ENCODE peak calls at places on chromosomes 11 and 22, in six cellular contexts. E, O, D, I, A and J are unnamed samples.

GRCh38 chr11:134882671-134883318 is 470.8 kb upstream of the B3GAT1 start:
- DNase-seq in O (no peak), E (no peak), A (no peak), I (no peak), D (no peak), J (no peak)

GRCh38 chr11:134032501-134033091 is 36.3 kb upstream of the JAM3 start:
- DNase-seq in O (no peak), D (no peak), E (no peak), A (no peak), I (no peak), J (no peak)

GRCh38 chr11:60859616-60860250 is 4.0 kb upstream of the PTGDR2 start:
- DNase-seq in E (no peak), O (no peak), I (no peak), D (no peak), A (no peak), J (no peak)

GRCh38 chr11:110173775-110174644 is 80.8 kb downstream of the ZC3H12C start:
- DNase-seq in I (peak), E (peak), A (peak), O (peak), D (peak), J (peak)

GRCh38 chr22:31625661-31626426 is 36.2 kb downstream of the PISD start:
- DNase-seq in I (peak), D (no peak), O (no peak), A (peak), E (peak), J (peak)

GRCh38 chr22:31289335-31289734 is 3.0 kb downstream of the PIK3IP1 start:
- DNase-seq in D (no peak), E (no peak), I (no peak), A (no peak), O (no peak), J (no peak)

GRCh38 chr11:63858628-63859550 is 20.0 kb downstream of the MARK2 start:
- DNase-seq in A (no peak), E (peak), D (no peak), O (peak), I (no peak), J (no peak)

GRCh38 chr11:1568451-1568911 is 3.6 kb downstream of the DUSP8 start:
- DNase-seq in I (no peak), A (peak), O (no peak), D (no peak), E (no peak), J (peak)

GRCh38 chr22:32013200-32013599 is 29.9 kb upstream of the SLC5A1 start:
- DNase-seq in D (no peak), I (no peak), E (no peak), O (no peak), A (no peak), J (no peak)

GRCh38 chr11:34997872-34998548 is 81.6 kb downstream of the PDHX start:
- DNase-seq in E (peak), A (no peak), D (no peak), O (peak), I (no peak), J (no peak)

GRCh38 chr22:37951305-37951704 is 2.1 kb downstream of the C22orf23 start:
- DNase-seq in I (no peak), A (peak), E (peak), D (no peak), O (peak), J (peak)

GRCh38 chr11:115190196-115190595 is 314.0 kb downstream of the CADM1 start:
- DNase-seq in O (no peak), E (no peak), D (no peak), A (no peak), I (no peak), J (no peak)

GRCh38 chr11:75520688-75521087 is 5.1 kb downstream of the GDPD5 start:
- DNase-seq in D (no peak), I (no peak), O (no peak), E (no peak), A (no peak), J (no peak)

GRCh38 chr11:59545179-59546020 is 34.1 kb downstream of the OR4D9 start:
- DNase-seq in O (peak), I (no peak), A (peak), D (no peak), E (peak), J (no peak)

GRCh38 chr22:37283393-37283937 is 1.2 kb downstream of the CYTH4 start:
- DNase-seq in E (no peak), O (no peak), I (no peak), A (no peak), D (no peak), J (peak)

GRCh38 chr11:132717824-132718223 is 814.5 kb downstream of the OPCML start:
- DNase-seq in O (no peak), I (no peak), E (no peak), A (no peak), D (no peak), J (no peak)

GRCh38 chr11:2092956-2093412 is 46.2 kb downstream of the IGF2 start:
- DNase-seq in O (peak), E (peak), I (no peak), D (no peak), A (peak), J (no peak)

GRCh38 chr11:66676931-66677598 is 622 bp downstream of the RBM4B start:
- DNase-seq in D (no peak), E (peak), O (peak), A (no peak), I (no peak), J (no peak)

GRCh38 chr11:6442441-6442840 is 1.7 kb upstream of the HPX start:
- DNase-seq in A (no peak), O (no peak), I (no peak), E (no peak), D (no peak), J (no peak)

GRCh38 chr22:27220349-27220748 is 563.0 kb downstream of the MIAT start:
- DNase-seq in A (no peak), E (peak), D (no peak), O (peak), I (no peak), J (no peak)

GRCh38 chr11:40170076-40170475 is 1289.4 kb downstream of the LRRC4C start:
- DNase-seq in A (no peak), I (no peak), E (no peak), D (no peak), O (no peak), J (no peak)

GRCh38 chr11:126336646-126337045 is 18.8 kb upstream of the ST3GAL4 start:
- DNase-seq in A (peak), O (no peak), D (no peak), I (no peak), E (no peak), J (peak)

GRCh38 chr11:120527111-120527748 is 15.7 kb downstream of the GRIK4 start:
- DNase-seq in D (peak), I (no peak), E (peak), A (peak), O (no peak), J (peak)

GRCh38 chr11:94648789-94649188 is 81.6 kb downstream of the PIWIL4 start:
- DNase-seq in E (no peak), D (no peak), O (no peak), I (no peak), A (no peak), J (no peak)

GRCh38 chr11:35141538-35141937 is 2.6 kb downstream of the CD44 start:
- DNase-seq in E (no peak), O (peak), A (no peak), D (no peak), I (no peak), J (no peak)

GRCh38 chr11:34475656-34476055 is 36.9 kb downstream of the CAT start:
- DNase-seq in D (no peak), I (no peak), A (no peak), O (no peak), E (no peak), J (no peak)

GRCh38 chr11:130121430-130121978 is 38.1 kb upstream of the ST14 start:
- DNase-seq in D (no peak), A (no peak), E (peak), O (peak), I (no peak), J (no peak)

GRCh38 chr22:37138879-37139561 is 10.7 kb downstream of the IL2RB start:
- DNase-seq in E (no peak), A (no peak), D (no peak), I (no peak), O (peak), J (no peak)

GRCh38 chr11:112612283-112612849 is 348.9 kb upstream of the NCAM1 start:
- DNase-seq in I (no peak), A (peak), E (no peak), D (no peak), O (no peak), J (peak)

GRCh38 chr11:28820296-28820989 is 712.3 kb downstream of the METTL15 start:
- DNase-seq in A (no peak), O (peak), E (peak), D (no peak), I (no peak), J (no peak)

GRCh38 chr11:34564406-34564805 is 50.8 kb upstream of the ELF5 start:
- DNase-seq in O (no peak), I (no peak), D (peak), E (peak), A (peak), J (peak)

GRCh38 chr22:26918236-26918635 is 260.8 kb downstream of the MIAT start:
- DNase-seq in E (no peak), D (no peak), I (no peak), A (no peak), O (no peak), J (peak)

GRCh38 chr11:2211113-2211971 is 39.7 kb upstream of the TH start:
- DNase-seq in E (no peak), O (no peak), D (no peak), A (peak), I (peak), J (no peak)

GRCh38 chr11:19786644-19787043 is 74.0 kb downstream of the NAV2 start:
- DNase-seq in A (no peak), O (no peak), I (no peak), E (no peak), D (no peak), J (no peak)

GRCh38 chr11:90468923-90469322 is 246.1 kb upstream of the CHORDC1 start:
- DNase-seq in O (no peak), E (no peak), I (no peak), D (no peak), A (no peak), J (no peak)

GRCh38 chr22:31337178-31337577 is 9.0 kb downstream of the PATZ1 start:
- DNase-seq in E (peak), O (no peak), I (no peak), A (no peak), D (no peak), J (no peak)

GRCh38 chr11:97722065-97722464 is 1298.7 kb upstream of the CNTN5 start:
- DNase-seq in I (no peak), O (peak), E (peak), D (no peak), A (no peak), J (peak)

GRCh38 chr22:46824348-46824909 is 62.0 kb downstream of the TBC1D22A start:
- DNase-seq in A (no peak), E (no peak), D (no peak), O (no peak), I (no peak), J (peak)

GRCh38 chr22:20437253-20438065 is at the start of gene SCARF2:
- DNase-seq in D (no peak), E (peak), A (peak), I (peak), O (peak), J (peak)

GRCh38 chr22:20436309-20437252 is 1.0 kb downstream of the SCARF2 start:
- DNase-seq in A (peak), O (peak), D (no peak), E (peak), I (peak), J (peak)

GRCh38 chr22:20439556-20439927 is 1.9 kb upstream of the SCARF2 start:
- DNase-seq in I (no peak), O (no peak), D (no peak), E (no peak), A (no peak), J (no peak)

GRCh38 chr22:20438678-20439492 is 1.3 kb upstream of the SCARF2 start:
- DNase-seq in I (no peak), O (peak), A (peak), D (no peak), E (no peak), J (peak)

GRCh38 chr22:20438066-20438677 is 547 bp upstream of the SCARF2 start:
- DNase-seq in E (peak), O (peak), D (no peak), A (peak), I (no peak), J (peak)
- H2AK5ac ChIP-seq in E (peak), O (peak), D (no peak), A (no peak), I (no peak), J (no peak)

GRCh38 chr11:12746593-12747097 is 72.4 kb downstream of the TEAD1 start:
- DNase-seq in D (peak), E (peak), O (peak), I (peak), A (peak), J (peak)
- H3K4ac ChIP-seq in D (no peak), E (peak), O (peak), I (no peak), A (no peak), J (no peak)

GRCh38 chr22:45485271-45485670 is 17.4 kb upstream of the FBLN1 start:
- DNase-seq in A (no peak), D (no peak), E (no peak), O (peak), I (no peak), J (no peak)
- H2BK15ac ChIP-seq in A (no peak), D (no peak), E (no peak), O (no peak), I (no peak), J (no peak)

DNA sequence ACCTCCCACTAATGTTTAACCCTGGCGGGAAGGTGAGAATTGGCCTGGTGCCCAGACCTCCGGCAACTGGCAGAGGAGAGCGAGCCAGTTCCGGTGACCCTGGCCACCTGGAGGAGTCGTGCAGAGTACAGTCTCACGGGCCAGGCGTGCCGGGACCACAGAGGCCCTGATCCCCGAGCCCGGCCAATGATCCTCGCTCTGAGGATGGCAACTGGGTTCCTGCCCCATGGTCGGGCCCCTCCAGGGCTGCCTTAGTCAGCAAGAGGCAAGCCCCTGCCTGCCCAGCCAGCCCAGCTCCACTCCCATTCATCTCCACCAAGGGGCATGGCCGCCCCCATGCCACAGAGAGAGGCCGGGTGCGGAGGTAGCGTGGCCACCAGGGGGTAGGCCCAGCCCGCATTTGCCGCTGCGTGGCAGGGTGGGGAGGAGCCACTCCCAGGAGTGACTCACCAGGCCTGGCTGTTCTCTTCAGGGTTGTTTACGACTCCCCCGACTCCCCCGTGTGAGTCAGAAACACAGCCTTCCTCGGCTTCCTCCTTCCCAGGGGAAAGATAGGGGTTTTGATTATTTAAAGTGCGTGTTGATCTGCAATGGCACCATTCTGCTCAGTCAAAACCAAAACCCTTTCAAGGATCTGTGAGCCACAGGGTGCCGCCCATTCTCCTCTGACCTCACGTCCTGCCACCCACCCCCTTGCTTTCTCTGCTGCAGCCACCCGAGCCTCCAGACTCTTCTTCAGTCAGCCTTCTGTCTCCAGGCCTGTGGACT is at the start of gene SLC25A45:
- DNase-seq in D (no peak), I (no peak), O (peak), E (peak), A (peak), J (peak)
- H2AK5ac ChIP-seq in D (no peak), I (peak), O (peak), E (peak), A (no peak), J (peak)

DNA sequence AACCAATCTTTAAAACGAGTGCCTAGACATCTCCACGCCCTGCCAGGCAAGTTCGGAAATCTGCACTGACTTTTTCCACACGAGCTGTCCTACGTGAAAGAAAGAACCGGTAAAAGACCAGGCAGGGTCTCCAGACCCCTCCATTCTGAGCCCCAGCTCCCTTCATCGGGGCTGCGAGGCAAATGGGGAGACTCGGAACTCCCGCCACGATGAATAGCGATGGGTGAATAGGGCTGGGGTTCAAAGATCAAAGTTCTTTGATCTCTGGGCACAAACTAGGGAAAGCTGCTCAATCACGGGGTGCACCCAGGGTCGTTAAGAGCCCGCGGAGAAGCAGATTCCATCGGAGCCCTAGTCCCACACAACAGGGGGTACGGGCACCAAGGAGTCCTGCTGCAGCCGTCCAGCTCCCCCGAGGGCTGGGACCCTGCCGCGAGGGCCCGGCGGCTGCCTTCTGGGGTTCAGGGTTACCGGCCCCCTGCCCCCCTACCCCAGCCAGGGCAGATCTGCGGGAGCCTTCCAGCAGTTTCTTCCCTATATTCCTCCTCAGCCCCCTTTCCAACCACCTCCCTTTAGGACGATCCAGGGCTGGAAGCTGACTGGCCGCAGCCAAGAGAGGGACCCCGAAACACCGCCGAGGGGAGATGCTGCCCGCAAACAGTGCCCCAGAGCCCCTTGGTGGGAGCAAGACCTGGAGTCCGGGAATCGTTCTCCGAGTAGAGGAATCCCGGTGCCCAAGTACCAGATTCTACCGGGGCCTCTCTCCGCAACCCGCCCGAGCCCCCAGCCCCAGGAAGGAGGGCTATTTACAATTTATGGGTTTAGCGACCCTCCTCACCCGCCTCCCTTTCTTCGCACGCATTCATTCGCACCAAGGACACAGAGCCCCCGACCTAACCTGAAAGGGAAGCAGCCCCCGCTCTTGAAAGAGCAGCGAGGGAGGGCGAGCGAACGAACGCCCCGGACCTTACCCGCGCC is 952 bp downstream of the LRP4 start:
- DNase-seq in E (no peak), A (no peak), D (no peak), I (no peak), O (peak), J (no peak)
- H3K4ac ChIP-seq in E (peak), A (no peak), D (no peak), I (no peak), O (peak), J (peak)